ENCODE peak calls at places on chromosomes 5 and 9, in five cellular contexts. One of them, this sample, is unnamed.

GRCh38 chr5:54655266-54655665 is 137.7 kb downstream of the SNX18 start:
- DNase-seq in hepatocyte: no peak
- DNase-seq in endothelial cell of umbilical vein: no peak
- DNase-seq in HCT116: no peak
- DNase-seq in neuronal stem cell: no peak
- DNase-seq in this sample: no peak

GRCh38 chr9:21326526-21327139 is 8.6 kb downstream of the KLHL9 start:
- DNase-seq in hepatocyte: peak; percentile 55
- DNase-seq in endothelial cell of umbilical vein: peak; percentile 54
- DNase-seq in HCT116: no peak
- DNase-seq in neuronal stem cell: peak; percentile 35
- DNase-seq in this sample: peak; percentile 25

GRCh38 chr5:1011741-1012315 is 3.2 kb downstream of the NKD2 start:
- DNase-seq in hepatocyte: no peak
- DNase-seq in endothelial cell of umbilical vein: no peak
- DNase-seq in HCT116: no peak
- DNase-seq in neuronal stem cell: no peak
- DNase-seq in this sample: no peak

GRCh38 chr9:76359365-76359764 is 34.9 kb downstream of the RFK start:
- DNase-seq in hepatocyte: no peak
- DNase-seq in endothelial cell of umbilical vein: no peak
- DNase-seq in HCT116: no peak
- DNase-seq in neuronal stem cell: no peak
- DNase-seq in this sample: no peak

GRCh38 chr9:17807670-17808282 is 228.9 kb downstream of the SH3GL2 start:
- DNase-seq in hepatocyte: peak; percentile 50
- DNase-seq in endothelial cell of umbilical vein: no peak
- DNase-seq in HCT116: no peak
- DNase-seq in neuronal stem cell: no peak
- DNase-seq in this sample: no peak

GRCh38 chr5:61290815-61291214 is 41.2 kb upstream of the ZSWIM6 start:
- DNase-seq in hepatocyte: no peak
- DNase-seq in endothelial cell of umbilical vein: peak; percentile 83
- DNase-seq in HCT116: no peak
- DNase-seq in neuronal stem cell: no peak
- DNase-seq in this sample: peak; percentile 52

GRCh38 chr5:105639511-105639910 is 2031.2 kb downstream of the EFNA5 start:
- DNase-seq in hepatocyte: no peak
- DNase-seq in endothelial cell of umbilical vein: no peak
- DNase-seq in HCT116: no peak
- DNase-seq in neuronal stem cell: no peak
- DNase-seq in this sample: no peak

GRCh38 chr5:3175416-3175815 is 420.2 kb upstream of the IRX1 start:
- DNase-seq in hepatocyte: no peak
- DNase-seq in endothelial cell of umbilical vein: no peak
- DNase-seq in HCT116: no peak
- DNase-seq in neuronal stem cell: no peak
- DNase-seq in this sample: no peak

GRCh38 chr5:128227984-128228383 is 144.4 kb downstream of the SLC12A2 start:
- DNase-seq in hepatocyte: no peak
- DNase-seq in endothelial cell of umbilical vein: peak; percentile 28
- DNase-seq in HCT116: peak; percentile 18
- DNase-seq in neuronal stem cell: no peak
- DNase-seq in this sample: peak; percentile 98

GRCh38 chr5:644509-644908 is 32.4 kb downstream of the CEP72 start:
- DNase-seq in hepatocyte: no peak
- DNase-seq in endothelial cell of umbilical vein: no peak
- DNase-seq in HCT116: no peak
- DNase-seq in neuronal stem cell: no peak
- DNase-seq in this sample: no peak

GRCh38 chr5:34666392-34667080 is 10.4 kb downstream of the RAI14 start:
- DNase-seq in hepatocyte: no peak
- DNase-seq in endothelial cell of umbilical vein: no peak
- DNase-seq in HCT116: no peak
- DNase-seq in neuronal stem cell: no peak
- DNase-seq in this sample: no peak

GRCh38 chr5:142801495-142801871 is 31.3 kb downstream of the ARHGAP26 start:
- DNase-seq in hepatocyte: no peak
- DNase-seq in endothelial cell of umbilical vein: no peak
- DNase-seq in HCT116: no peak
- DNase-seq in neuronal stem cell: no peak
- DNase-seq in this sample: no peak

GRCh38 chr5:3381206-3381825 is 214.3 kb upstream of the IRX1 start:
- DNase-seq in hepatocyte: no peak
- DNase-seq in endothelial cell of umbilical vein: no peak
- DNase-seq in HCT116: no peak
- DNase-seq in neuronal stem cell: no peak
- DNase-seq in this sample: no peak

GRCh38 chr5:178207917-178208280 is 3.6 kb downstream of the HNRNPAB start:
- DNase-seq in hepatocyte: no peak
- DNase-seq in endothelial cell of umbilical vein: no peak
- DNase-seq in HCT116: no peak
- DNase-seq in neuronal stem cell: no peak
- DNase-seq in this sample: no peak

GRCh38 chr9:104927216-104927911 is 591 bp downstream of the ABCA1 start:
- DNase-seq in hepatocyte: peak; percentile 58
- DNase-seq in endothelial cell of umbilical vein: peak; percentile 66
- DNase-seq in HCT116: no peak
- DNase-seq in neuronal stem cell: peak; percentile 55
- DNase-seq in this sample: peak; percentile 50

GRCh38 chr9:25691786-25692185 is 13.5 kb upstream of the TUSC1 start:
- DNase-seq in hepatocyte: no peak
- DNase-seq in endothelial cell of umbilical vein: no peak
- DNase-seq in HCT116: no peak
- DNase-seq in neuronal stem cell: no peak
- DNase-seq in this sample: no peak

GRCh38 chr5:181207214-181207959 is 2.4 kb upstream of the TRIM7 start:
- DNase-seq in hepatocyte: peak; percentile 86
- DNase-seq in endothelial cell of umbilical vein: peak; percentile 93
- DNase-seq in HCT116: peak; percentile 86
- DNase-seq in neuronal stem cell: peak; percentile 66
- DNase-seq in this sample: peak; percentile 89

GRCh38 chr9:21803674-21804048 is 1.2 kb downstream of the MTAP start:
- DNase-seq in hepatocyte: no peak
- DNase-seq in endothelial cell of umbilical vein: no peak
- DNase-seq in HCT116: no peak
- DNase-seq in neuronal stem cell: no peak
- DNase-seq in this sample: peak; percentile 39

GRCh38 chr5:80641353-80641752 is 13.1 kb upstream of the MSH3 start:
- DNase-seq in hepatocyte: no peak
- DNase-seq in endothelial cell of umbilical vein: no peak
- DNase-seq in HCT116: no peak
- DNase-seq in neuronal stem cell: no peak
- DNase-seq in this sample: no peak

GRCh38 chr5:82211855-82212572 is 66.1 kb downstream of the RPS23 start:
- DNase-seq in hepatocyte: no peak
- DNase-seq in endothelial cell of umbilical vein: no peak
- DNase-seq in HCT116: no peak
- DNase-seq in neuronal stem cell: no peak
- DNase-seq in this sample: no peak
- H3K27ac ChIP-seq in hepatocyte: no peak overlapping the region
- H3K27ac ChIP-seq in endothelial cell of umbilical vein: no peak overlapping the region
- H3K27ac ChIP-seq in HCT116: no peak overlapping the region
- H3K27ac ChIP-seq in neuronal stem cell: no peak overlapping the region
- H3K27ac ChIP-seq in this sample: no peak overlapping the region

DNA sequence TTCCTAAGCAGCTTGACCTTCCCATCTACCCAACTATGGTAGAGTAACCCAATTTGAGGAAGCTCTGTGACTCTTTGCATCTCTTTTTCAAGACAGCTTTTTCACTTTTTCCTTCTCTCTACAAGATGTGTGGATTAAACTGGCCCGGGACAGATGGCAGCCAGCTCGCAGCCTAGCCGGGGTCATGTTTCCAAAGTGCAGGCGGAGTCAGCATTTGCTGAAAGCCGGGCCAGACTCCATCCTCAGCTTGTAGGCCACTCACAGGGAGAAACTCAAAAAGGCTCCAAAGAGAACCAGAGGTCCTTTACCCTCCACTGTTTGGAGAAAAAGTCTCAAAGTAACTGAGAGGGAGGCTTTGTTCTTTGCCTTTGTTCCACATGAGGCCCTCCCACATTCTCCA is 286.8 kb upstream of the PANK3 start:
- DNase-seq in hepatocyte: no peak
- DNase-seq in endothelial cell of umbilical vein: no peak
- DNase-seq in HCT116: no peak
- DNase-seq in neuronal stem cell: peak; percentile 37
- DNase-seq in this sample: no peak
- H2AFZ ChIP-seq in hepatocyte: no peak overlapping the region
- H2AFZ ChIP-seq in endothelial cell of umbilical vein: no peak overlapping the region
- H2AFZ ChIP-seq in HCT116: no peak overlapping the region
- H2AFZ ChIP-seq in neuronal stem cell: peak overlapping the region; percentile 82
- H2AFZ ChIP-seq in this sample: no peak overlapping the region

GRCh38 chr9:92724528-92725265 is 39.9 kb downstream of the BICD2 start:
- DNase-seq in hepatocyte: no peak
- DNase-seq in endothelial cell of umbilical vein: no peak
- DNase-seq in HCT116: no peak
- DNase-seq in neuronal stem cell: no peak
- DNase-seq in this sample: no peak
- H3K27ac ChIP-seq in hepatocyte: no peak overlapping the region
- H3K27ac ChIP-seq in endothelial cell of umbilical vein: no peak overlapping the region
- H3K27ac ChIP-seq in HCT116: no peak overlapping the region
- H3K27ac ChIP-seq in neuronal stem cell: no peak overlapping the region
- H3K27ac ChIP-seq in this sample: no peak overlapping the region

GRCh38 chr5:135240781-135241360 is 158.2 kb downstream of the MACROH2A1 start:
- DNase-seq in hepatocyte: no peak
- DNase-seq in endothelial cell of umbilical vein: no peak
- DNase-seq in HCT116: no peak
- DNase-seq in neuronal stem cell: no peak
- DNase-seq in this sample: no peak

GRCh38 chr5:135242021-135242480 is 157.0 kb downstream of the MACROH2A1 start:
- DNase-seq in hepatocyte: no peak
- DNase-seq in endothelial cell of umbilical vein: peak; percentile 42
- DNase-seq in HCT116: no peak
- DNase-seq in neuronal stem cell: no peak
- DNase-seq in this sample: peak; percentile 69

GRCh38 chr5:135243194-135244191 is 155.5 kb downstream of the MACROH2A1 start:
- DNase-seq in hepatocyte: peak; percentile 72
- DNase-seq in endothelial cell of umbilical vein: no peak
- DNase-seq in HCT116: no peak
- DNase-seq in neuronal stem cell: no peak
- DNase-seq in this sample: no peak

GRCh38 chr5:135241536-135241935 is 157.5 kb downstream of the MACROH2A1 start:
- DNase-seq in hepatocyte: no peak
- DNase-seq in endothelial cell of umbilical vein: no peak
- DNase-seq in HCT116: no peak
- DNase-seq in neuronal stem cell: no peak
- DNase-seq in this sample: no peak

DNA sequence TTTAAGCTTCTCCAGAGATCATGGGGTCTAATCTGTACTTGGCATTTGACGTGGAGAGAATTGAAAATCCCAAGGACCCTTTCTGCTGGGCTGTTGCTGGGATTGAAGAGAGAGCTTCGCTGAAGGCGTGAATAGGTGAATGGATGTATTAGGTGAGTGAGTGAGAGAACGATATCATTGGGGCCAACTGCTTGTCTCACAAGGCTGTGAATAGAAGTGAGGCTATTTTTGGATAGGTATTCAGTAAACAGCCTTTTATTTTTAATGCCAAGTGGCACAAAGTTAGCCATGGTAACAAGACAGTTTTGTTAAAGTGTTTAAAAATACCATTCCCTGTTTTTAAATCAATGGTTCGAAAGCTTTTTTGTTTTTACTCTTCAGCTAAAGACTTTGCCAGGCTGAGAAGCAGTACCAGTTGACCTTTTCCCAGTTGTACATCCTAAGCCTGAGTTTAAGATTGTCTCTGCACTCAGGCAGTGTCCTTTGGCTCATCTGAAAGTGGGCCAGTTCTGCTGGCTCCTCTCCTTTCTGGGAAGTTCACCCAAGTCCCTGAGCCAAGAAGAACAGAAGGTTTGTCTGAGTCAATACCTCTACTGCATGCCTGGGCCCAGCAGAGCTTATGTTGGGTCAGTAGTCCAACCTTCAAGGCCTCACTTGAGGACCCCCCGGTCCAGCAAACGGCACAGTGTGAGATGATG is 156.4 kb downstream of the MACROH2A1 start:
- DNase-seq in hepatocyte: no peak
- DNase-seq in endothelial cell of umbilical vein: no peak
- DNase-seq in HCT116: no peak
- DNase-seq in neuronal stem cell: no peak
- DNase-seq in this sample: peak; percentile 39
- H2AFZ ChIP-seq in hepatocyte: no peak overlapping the region
- H2AFZ ChIP-seq in endothelial cell of umbilical vein: no peak overlapping the region
- H2AFZ ChIP-seq in HCT116: no peak overlapping the region
- H2AFZ ChIP-seq in neuronal stem cell: no peak overlapping the region
- H2AFZ ChIP-seq in this sample: no peak overlapping the region

DNA sequence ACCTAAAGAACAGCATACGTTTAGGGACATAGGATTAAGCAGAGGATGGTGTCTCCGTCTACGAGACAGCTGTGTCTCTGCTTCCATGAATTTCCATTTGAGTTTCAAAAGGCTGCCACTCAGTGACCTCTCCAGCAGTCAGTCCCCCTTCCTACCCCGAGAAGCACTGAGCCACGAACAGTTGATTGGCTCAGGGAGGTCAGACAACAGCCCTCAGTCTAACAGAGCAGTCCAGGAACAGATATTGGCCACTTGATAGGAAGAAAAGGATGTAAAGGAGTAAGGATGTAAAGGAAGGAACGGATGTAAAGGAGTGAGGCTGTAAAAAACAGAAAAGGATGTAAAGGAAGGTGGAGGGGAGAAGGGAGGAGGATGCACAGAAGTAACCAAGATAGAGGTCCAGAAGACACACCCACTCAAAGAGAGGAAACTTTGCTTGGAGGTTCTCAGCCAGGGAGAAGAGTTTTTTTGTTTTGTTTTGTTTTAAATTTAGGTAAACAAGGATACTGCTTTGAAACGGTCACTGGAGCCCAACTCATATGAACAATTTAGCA is 3.2 kb upstream of the NR4A3 start:
- DNase-seq in hepatocyte: no peak
- DNase-seq in endothelial cell of umbilical vein: no peak
- DNase-seq in HCT116: no peak
- DNase-seq in neuronal stem cell: peak; percentile 38
- DNase-seq in this sample: no peak
- H3K27ac ChIP-seq in hepatocyte: peak overlapping the region; percentile 99
- H3K27ac ChIP-seq in endothelial cell of umbilical vein: no peak overlapping the region
- H3K27ac ChIP-seq in HCT116: no peak overlapping the region
- H3K27ac ChIP-seq in neuronal stem cell: no peak overlapping the region
- H3K27ac ChIP-seq in this sample: peak overlapping the region; percentile 88

GRCh38 chr9:70902171-70902570 is 219.2 kb downstream of the TRPM3 start:
- DNase-seq in hepatocyte: no peak
- DNase-seq in endothelial cell of umbilical vein: peak; percentile 55
- DNase-seq in HCT116: no peak
- DNase-seq in neuronal stem cell: no peak
- DNase-seq in this sample: peak; percentile 43

GRCh38 chr9:70901013-70901412 is 220.4 kb downstream of the TRPM3 start:
- DNase-seq in hepatocyte: no peak
- DNase-seq in endothelial cell of umbilical vein: no peak
- DNase-seq in HCT116: no peak
- DNase-seq in neuronal stem cell: no peak
- DNase-seq in this sample: no peak

GRCh38 chr9:70902705-70903131 is 218.7 kb downstream of the TRPM3 start:
- DNase-seq in hepatocyte: peak; percentile 27
- DNase-seq in endothelial cell of umbilical vein: peak; percentile 87
- DNase-seq in HCT116: no peak
- DNase-seq in neuronal stem cell: no peak
- DNase-seq in this sample: peak; percentile 100

GRCh38 chr9:70901741-70902140 is 219.7 kb downstream of the TRPM3 start:
- DNase-seq in hepatocyte: no peak
- DNase-seq in endothelial cell of umbilical vein: peak; percentile 6
- DNase-seq in HCT116: no peak
- DNase-seq in neuronal stem cell: no peak
- DNase-seq in this sample: peak; percentile 13
- H2AFZ ChIP-seq in hepatocyte: no peak overlapping the region
- H2AFZ ChIP-seq in endothelial cell of umbilical vein: no peak overlapping the region
- H2AFZ ChIP-seq in HCT116: no peak overlapping the region
- H2AFZ ChIP-seq in neuronal stem cell: no peak overlapping the region
- H2AFZ ChIP-seq in this sample: no peak overlapping the region